ENCODE peak calls at places on chromosomes 4 and X, in five cellular contexts. U, C, N, B and J are unnamed samples. For H3K9me3, the result is how much of the 10 kb centered on the place peaks cover.

GRCh38 chr4:60948008-60948407 is 252.1 kb upstream of the ADGRL3 start:
- DNase-seq in U (no peak), C (no peak), N (no peak), B (no peak), J (no peak)

GRCh38 chr4:184347251-184348239 is 126.8 kb downstream of the IRF2 start:
- DNase-seq in U (peak), C (no peak), N (peak), B (no peak), J (no peak)

GRCh38 chrX:56788717-56789122 is 59.7 kb downstream of the NBDY start:
- DNase-seq in U (peak), C (no peak), N (no peak), B (no peak), J (no peak)

GRCh38 chr4:103306870-103307345 is 108.8 kb upstream of the CENPE start:
- DNase-seq in U (peak), C (no peak), N (peak), B (peak), J (no peak)

GRCh38 chr4:177229331-177229730 is 80.3 kb upstream of the NEIL3 start:
- DNase-seq in U (no peak), C (no peak), N (no peak), B (no peak), J (no peak)

GRCh38 chr4:67533112-67533511 is 12.2 kb downstream of the CENPC start:
- DNase-seq in U (no peak), C (no peak), N (no peak), B (no peak), J (no peak)

GRCh38 chr4:155608231-155608885 is 58.3 kb upstream of the GUCY1A1 start:
- DNase-seq in U (no peak), C (no peak), N (no peak), B (no peak), J (no peak)

GRCh38 chr4:6527259-6527658 is 47.7 kb upstream of the MAN2B2 start:
- DNase-seq in U (no peak), C (no peak), N (no peak), B (no peak), J (no peak)

GRCh38 chr4:83866821-83867220 is 330.9 kb downstream of the GPAT3 start:
- DNase-seq in U (no peak), C (no peak), N (no peak), B (no peak), J (no peak)

DNA sequence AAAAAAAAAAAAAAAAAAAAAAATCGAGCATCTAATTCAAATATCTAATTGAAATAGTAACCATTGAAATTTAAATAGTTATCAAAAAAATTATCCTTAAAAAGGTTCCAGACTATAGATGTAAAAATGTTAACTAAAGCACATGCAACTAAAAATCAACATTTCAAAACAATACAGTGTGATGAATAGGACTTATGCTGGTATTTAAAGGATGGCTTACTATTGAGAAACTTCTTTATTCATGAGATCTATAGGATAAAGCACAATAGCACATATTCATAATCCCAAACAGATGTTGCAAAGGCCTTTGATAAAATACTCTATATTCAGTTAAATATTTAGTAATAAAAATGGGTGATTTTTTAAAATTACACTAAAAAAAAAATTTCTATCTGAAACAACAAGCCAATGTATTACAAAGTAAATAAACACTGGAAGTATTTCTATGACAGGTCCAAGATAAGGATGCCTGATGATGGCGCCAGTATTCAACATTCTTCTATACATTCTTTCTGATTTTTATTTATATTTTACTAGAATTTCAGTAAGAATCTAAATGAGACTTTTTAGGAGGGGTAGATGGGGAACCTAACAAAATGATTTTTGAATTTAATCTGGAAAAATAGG is 26.3 kb downstream of the DCLK2 start:
- DNase-seq in U (no peak), C (no peak), N (no peak), B (no peak), J (no peak)
- H3K9me3 ChIP-seq in U (under half), C (under half), N (under half), B (under half), J (under half)

DNA sequence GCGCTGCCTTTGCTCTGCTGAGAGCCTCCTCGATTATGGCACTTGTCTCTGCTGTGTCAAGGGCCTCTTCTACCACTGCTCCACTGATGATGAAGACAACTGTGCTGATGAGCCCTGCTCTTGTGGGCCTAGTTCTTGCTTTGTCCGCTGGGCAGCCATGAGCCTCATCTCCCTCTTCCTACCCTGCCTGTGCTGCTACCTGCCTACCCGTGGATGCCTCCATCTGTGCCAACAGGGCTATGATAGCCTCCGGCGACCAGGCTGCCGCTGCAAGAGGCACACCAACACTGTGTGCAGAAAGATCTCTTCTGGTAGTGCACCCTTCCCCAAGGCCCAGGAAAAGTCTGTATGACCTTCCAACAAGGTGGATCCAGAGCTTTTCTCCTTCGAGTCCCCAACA is 106.8 kb upstream of the VAMP7 start:
- DNase-seq in U (no peak), C (no peak), N (no peak), B (no peak), J (no peak)
- H3K9me3 ChIP-seq in U (under half), C (under half), N (under half), B (under half), J (under half)

DNA sequence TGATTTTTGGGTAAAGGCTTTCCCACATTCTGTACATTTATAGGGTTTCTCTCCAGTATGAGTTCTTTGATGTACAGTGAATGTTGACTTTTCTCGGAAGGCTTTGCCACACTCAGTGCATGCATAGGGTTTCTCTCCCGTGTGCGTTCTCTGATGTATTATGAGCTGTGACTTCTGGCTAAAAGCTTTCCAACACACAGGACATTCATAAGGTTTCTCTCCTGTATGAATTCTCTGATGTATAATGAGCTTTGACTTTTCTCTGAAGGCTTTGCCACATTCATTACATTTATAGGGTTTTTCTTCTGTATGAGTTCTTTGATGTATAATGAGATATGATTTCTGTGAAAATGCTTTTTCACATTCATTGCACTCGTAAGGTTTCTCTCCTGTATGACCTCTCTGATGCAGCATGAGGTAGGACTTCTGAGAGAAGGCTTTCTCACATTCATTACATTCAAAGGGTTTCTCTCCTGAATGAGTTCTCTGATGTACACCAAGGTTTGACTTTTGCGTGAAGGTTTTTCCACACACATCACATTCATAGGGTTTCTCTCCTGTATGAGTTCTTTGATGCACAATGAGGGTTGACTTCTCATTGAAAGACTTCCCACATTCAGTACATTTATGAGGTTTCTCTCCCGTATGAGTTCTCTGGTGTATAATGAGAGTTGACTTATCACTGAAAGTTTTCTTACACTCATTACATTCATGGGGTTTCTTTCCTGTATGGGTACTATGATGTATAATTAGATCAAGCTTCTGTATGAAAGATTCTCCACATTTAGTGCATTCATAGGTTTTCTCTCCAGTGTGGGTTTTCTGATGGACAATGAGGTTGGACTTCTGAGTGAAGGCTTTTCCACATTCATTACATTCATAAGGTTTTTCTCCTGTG is 27.3 kb downstream of the ZNF182 start:
- DNase-seq in U (no peak), C (no peak), N (no peak), B (no peak), J (no peak)
- H3K9me3 ChIP-seq in U (under half), C (half or more), N (under half), B (under half), J (under half)

GRCh38 chrX:11257711-11258110 is 35.5 kb upstream of the AMELX start:
- DNase-seq in U (no peak), C (no peak), N (peak), B (peak), J (no peak)
- H3K9me3 ChIP-seq in U (under half), C (under half), N (under half), B (under half), J (under half)

GRCh38 chr4:96465834-96466233 is 625.9 kb downstream of the PDHA2 start:
- DNase-seq in U (no peak), C (no peak), N (no peak), B (no peak), J (no peak)
- H3K9me3 ChIP-seq in U (under half), C (under half), N (under half), B (under half), J (under half)

GRCh38 chr4:273312-274017 is 31.8 kb downstream of the ZNF732 start:
- DNase-seq in U (no peak), C (no peak), N (no peak), B (no peak), J (no peak)

DNA sequence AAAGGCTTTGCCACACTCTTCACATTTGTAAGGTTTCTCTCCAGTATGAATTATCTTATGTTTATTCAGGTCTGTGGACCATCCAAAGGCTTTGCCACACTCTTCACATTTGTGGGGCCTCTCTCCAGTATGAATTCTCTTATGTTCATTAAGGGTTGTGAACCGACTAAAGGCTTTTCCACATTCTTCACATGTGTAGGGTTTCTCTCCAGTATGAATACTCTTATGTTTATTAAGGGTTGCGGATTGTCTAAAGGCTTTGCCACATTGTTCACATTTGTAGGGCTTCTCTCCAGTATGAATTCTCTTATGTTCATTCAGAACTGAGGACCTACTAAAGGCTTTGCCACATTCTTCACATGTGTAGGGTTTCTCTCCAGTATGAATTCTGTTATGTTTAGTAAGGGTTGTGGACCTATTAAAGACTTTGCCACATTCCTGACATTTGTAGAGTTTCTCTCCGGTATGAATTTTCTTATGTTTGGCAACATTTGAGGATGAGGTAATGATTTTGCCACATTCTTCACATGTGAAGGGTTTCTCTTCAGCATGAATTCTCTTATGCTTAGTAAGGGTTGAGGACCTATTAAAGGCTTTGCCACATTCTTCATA is 33.7 kb downstream of the ZNF732 start:
- DNase-seq in U (no peak), C (no peak), N (no peak), B (no peak), J (no peak)
- H3K9me3 ChIP-seq in U (half or more), C (half or more), N (half or more), B (under half), J (under half)